ENCODE peak calls at places on chromosomes 3 and 15, in ten cellular contexts. S, E, G, V, H, P, K, D, Q and N are unnamed samples.

GRCh38 chr3:128592891-128593290 is 57.7 kb downstream of the RPN1 start:
- DNase-seq in E (no peak), S (no peak), D (no peak), G (no peak), H (no peak), V (no peak), K (no peak), P (no peak), Q (no peak), N (no peak)

GRCh38 chr3:58148049-58148448 is 62.7 kb downstream of the DNASE1L3 start:
- DNase-seq in S (no peak), K (no peak), Q (no peak), H (no peak), G (no peak), E (no peak), D (no peak), V (no peak), P (no peak), N (no peak)

GRCh38 chr3:197378987-197379718 is 80.7 kb upstream of the DLG1 start:
- DNase-seq in S (no peak), E (no peak), G (no peak), H (no peak), K (peak; percentile 12), P (no peak), D (no peak), Q (no peak), V (no peak), N (no peak)

GRCh38 chr3:55423888-55424287 is 63.2 kb downstream of the WNT5A start:
- DNase-seq in Q (no peak), E (no peak), D (no peak), S (no peak), H (no peak), K (no peak), V (no peak), P (no peak), G (no peak), N (no peak)

GRCh38 chr3:175163686-175164085 is 304.6 kb downstream of the NAALADL2 start:
- DNase-seq in P (no peak), G (no peak), E (no peak), D (no peak), H (no peak), V (no peak), Q (peak; percentile 18), S (no peak), K (no peak), N (no peak)

GRCh38 chr15:40081691-40082194 is 26.9 kb downstream of the BMF start:
- DNase-seq in E (peak; percentile 75), D (peak; percentile 88), G (peak; percentile 71), S (no peak), K (peak; percentile 80), H (no peak), P (no peak), Q (no peak), V (no peak), N (no peak)

GRCh38 chr3:132360717-132361116 is 43.5 kb downstream of the ACP3 start:
- DNase-seq in E (no peak), P (no peak), S (no peak), H (no peak), Q (no peak), D (no peak), G (no peak), K (no peak), V (no peak), N (no peak)

GRCh38 chr15:85125056-85125661 is 143.5 kb downstream of the PDE8A start:
- DNase-seq in K (no peak), V (no peak), P (no peak), S (no peak), Q (no peak), E (no peak), G (peak; percentile 28), H (no peak), D (peak; percentile 71), N (no peak)

GRCh38 chr15:26449296-26449695 is 323.6 kb downstream of the GABRB3 start:
- DNase-seq in E (no peak), K (no peak), S (no peak), D (no peak), P (no peak), H (no peak), G (peak; percentile 38), V (no peak), Q (no peak), N (no peak)

GRCh38 chr3:180529778-180530177 is 72.2 kb upstream of the TTC14 start:
- DNase-seq in E (no peak), H (no peak), P (no peak), K (no peak), S (no peak), D (no peak), G (no peak), Q (no peak), V (no peak), N (peak; percentile 39)

GRCh38 chr15:48086162-48086561 is 34.6 kb upstream of the SLC24A5 start:
- DNase-seq in G (no peak), Q (no peak), P (no peak), V (no peak), H (no peak), D (no peak), E (no peak), K (no peak), S (no peak), N (no peak)

GRCh38 chr3:175746308-175746707 is 887.2 kb downstream of the NAALADL2 start:
- DNase-seq in K (no peak), V (no peak), S (no peak), P (no peak), G (no peak), D (no peak), Q (no peak), H (no peak), E (no peak), N (no peak)

GRCh38 chr3:186260726-186261125 is 101.3 kb downstream of the DGKG start:
- DNase-seq in H (no peak), E (no peak), Q (no peak), V (no peak), D (no peak), K (no peak), S (no peak), P (no peak), G (no peak), N (no peak)

GRCh38 chr3:123678108-123678511 is 93.3 kb upstream of the HACD2 start:
- DNase-seq in K (no peak), E (no peak), S (peak; percentile 49), P (no peak), V (no peak), H (no peak), D (peak; percentile 88), Q (no peak), G (no peak), N (no peak)

GRCh38 chr3:58588030-58588614 is 10.9 kb upstream of the FAM107A start:
- DNase-seq in E (no peak), K (no peak), P (no peak), H (no peak), G (no peak), S (no peak), Q (no peak), V (no peak), D (peak; percentile 39), N (no peak)

GRCh38 chr15:25176616-25176923 is 221.8 kb downstream of the SNRPN start:
- DNase-seq in S (no peak), K (peak; percentile 62), V (no peak), E (no peak), D (no peak), H (no peak), G (no peak), P (no peak), Q (no peak), N (peak; percentile 66)

GRCh38 chr3:10194328-10195071 is 29.8 kb downstream of the IRAK2 start:
- DNase-seq in D (no peak), V (no peak), S (no peak), E (peak; percentile 46), P (no peak), G (no peak), Q (no peak), H (peak; percentile 69), K (peak; percentile 83), N (no peak)

GRCh38 chr3:195715583-195716266 is 5.1 kb upstream of the MUC20 start:
- DNase-seq in V (no peak), P (no peak), Q (no peak), K (no peak), S (no peak), G (no peak), H (peak; percentile 76), D (peak; percentile 78), E (no peak), N (peak; percentile 39)

GRCh38 chr15:78056714-78057269 is 20.7 kb downstream of the TBC1D2B start:
- DNase-seq in G (no peak), P (no peak), D (peak; percentile 81), Q (no peak), E (peak; percentile 60), S (no peak), K (no peak), V (no peak), H (no peak), N (no peak)

GRCh38 chr3:124532071-124532470 is 198.2 kb upstream of the UMPS start:
- DNase-seq in S (no peak), V (no peak), H (no peak), D (no peak), Q (no peak), P (no peak), G (no peak), E (no peak), K (no peak), N (no peak)

GRCh38 chr15:24898715-24899278 is 56.0 kb upstream of the SNRPN start:
- DNase-seq in D (no peak), P (no peak), Q (no peak), K (no peak), G (peak; percentile 66), H (no peak), V (no peak), E (no peak), S (no peak), N (no peak)

GRCh38 chr15:67358812-67359211 is 104.2 kb downstream of the IQCH start:
- DNase-seq in G (no peak), K (no peak), Q (no peak), P (no peak), E (no peak), H (no peak), D (no peak), V (no peak), S (no peak), N (no peak)

GRCh38 chr3:179688847-179689246 is 36.0 kb downstream of the USP13 start:
- DNase-seq in K (no peak), V (no peak), D (peak; percentile 37), P (no peak), G (no peak), S (no peak), E (no peak), Q (no peak), H (no peak), N (no peak)

GRCh38 chr3:115074502-115074901 is 72.6 kb downstream of the ZBTB20 start:
- DNase-seq in H (no peak), E (no peak), Q (no peak), V (no peak), D (peak; percentile 21), S (no peak), G (no peak), P (no peak), K (no peak), N (no peak)

GRCh38 chr15:29686445-29687203 is 135.6 kb downstream of the TJP1 start:
- DNase-seq in K (no peak), E (no peak), V (no peak), G (no peak), Q (no peak), H (no peak), S (no peak), P (no peak), D (no peak), N (no peak)

GRCh38 chr3:195908439-195909293 is at the start of gene TNK2:
- DNase-seq in Q (peak; percentile 30), K (peak; percentile 92), E (peak; percentile 70), G (no peak), V (peak; percentile 78), D (peak; percentile 48), H (no peak), P (peak; percentile 17), S (no peak), N (peak; percentile 91)

GRCh38 chr3:53255775-53256703 is at the start of gene TKT:
- DNase-seq in H (peak; percentile 87), G (peak; percentile 78), S (no peak), P (peak; percentile 70), V (peak; percentile 95), E (peak; percentile 93), K (peak; percentile 98), D (peak; percentile 84), Q (peak; percentile 60), N (no peak)

GRCh38 chr3:51734572-51734907 is 27.7 kb downstream of the GRM2 start:
- DNase-seq in Q (no peak), P (no peak), D (no peak), V (no peak), S (no peak), K (no peak), H (no peak), E (no peak), G (peak; percentile 16), N (no peak)